ENCODE peak calls at places on chromosomes 12 and 14, in seven cellular contexts. H is NCI-H187 treated with DMSO at 0.1 percent for 48 hours, Y is transverse colon, A is iPS-NIHi11, F is body of pancreas, O is AG08395, L is H7. B is an unnamed sample.

GRCh38 chr14:28294834-28295440 is 471.6 kb upstream of the FOXG1 start:
- DNase-seq in H (peak), F (no peak), A (peak), Y (no peak), L (no peak), O (no peak), B (no peak)

GRCh38 chr12:113048716-113049127 is 7.8 kb upstream of the DTX1 start:
- DNase-seq in Y (peak), H (peak), L (peak), F (peak), O (peak), A (peak), B (peak)

GRCh38 chr14:60085693-60086092 is 6.0 kb upstream of the PCNX4 start:
- DNase-seq in A (no peak), Y (no peak), O (no peak), L (no peak), H (no peak), F (no peak), B (no peak)

GRCh38 chr14:63904724-63905123 is 51.9 kb downstream of the SYNE2 start:
- DNase-seq in F (no peak), O (no peak), A (no peak), L (no peak), H (no peak), Y (no peak), B (no peak)

GRCh38 chr12:104752883-104753282 is 205.2 kb downstream of the SLC41A2 start:
- DNase-seq in F (no peak), H (no peak), L (peak), A (no peak), Y (no peak), O (no peak), B (no peak)

GRCh38 chr12:120234643-120235368 is 30.7 kb downstream of the PXN start:
- DNase-seq in A (peak), O (peak), F (peak), H (peak), Y (peak), L (peak), B (no peak)

GRCh38 chr14:59631237-59631636 is 54.6 kb upstream of the CCDC175 start:
- DNase-seq in A (peak), H (no peak), Y (no peak), F (no peak), O (no peak), L (peak), B (no peak)

GRCh38 chr12:67910360-67911292 is 78.6 kb upstream of the IFNG-AS1 start:
- DNase-seq in Y (no peak), A (no peak), H (no peak), L (no peak), F (no peak), O (peak), B (no peak)

GRCh38 chr14:95523818-95524448 is 7.5 kb upstream of the SYNE3 start:
- DNase-seq in A (no peak), Y (peak), H (no peak), L (no peak), O (no peak), F (peak), B (peak)

GRCh38 chr12:82449179-82449578 is 90.8 kb downstream of the METTL25 start:
- DNase-seq in A (no peak), L (no peak), H (no peak), O (peak), Y (no peak), F (no peak), B (no peak)

GRCh38 chr12:120713861-120714482 is 3.7 kb downstream of the UNC119B start:
- DNase-seq in Y (peak), H (peak), L (peak), A (peak), O (peak), F (peak), B (peak)

GRCh38 chr14:67418368-67419174 is 6.6 kb upstream of the PLEK2 start:
- DNase-seq in H (no peak), F (no peak), A (no peak), Y (peak), O (no peak), L (no peak), B (no peak)

GRCh38 chr12:102423447-102423846 is 56.9 kb downstream of the IGF1 start:
- DNase-seq in L (no peak), F (no peak), H (no peak), O (no peak), Y (no peak), A (no peak), B (no peak)

GRCh38 chr12:51009038-51009437 is 17.1 kb downstream of the SLC11A2 start:
- DNase-seq in F (peak), H (no peak), O (no peak), A (no peak), Y (peak), L (no peak), B (peak)

GRCh38 chr12:78236264-78236663 is 405.6 kb downstream of the NAV3 start:
- DNase-seq in Y (no peak), H (no peak), A (no peak), O (no peak), L (no peak), F (no peak), B (no peak)

GRCh38 chr12:15563683-15564082 is 225.5 kb downstream of the EPS8 start:
- DNase-seq in L (no peak), F (no peak), O (peak), A (no peak), Y (no peak), H (no peak), B (peak)

GRCh38 chr12:129550353-129550752 is 353.5 kb downstream of the TMEM132D start:
- DNase-seq in Y (peak), F (peak), L (no peak), H (peak), A (no peak), O (no peak), B (no peak)

GRCh38 chr12:121131941-121132341 is 735 bp upstream of the P2RX7 start:
- DNase-seq in Y (no peak), O (no peak), H (no peak), F (no peak), A (no peak), L (no peak), B (no peak)

GRCh38 chr12:19694627-19695026 is 255.3 kb downstream of the AEBP2 start:
- DNase-seq in H (no peak), Y (no peak), A (no peak), F (no peak), O (no peak), L (no peak), B (no peak)

GRCh38 chr12:92485356-92486348 is 217.1 kb upstream of the PLEKHG7 start:
- DNase-seq in F (no peak), O (no peak), H (no peak), A (no peak), Y (no peak), L (no peak), B (no peak)

GRCh38 chr14:77584809-77585208 is 31.6 kb downstream of the SPTLC2 start:
- DNase-seq in L (no peak), F (no peak), Y (no peak), A (no peak), H (no peak), O (no peak), B (no peak)

GRCh38 chr14:95463173-95463901 is 53.1 kb downstream of the SYNE3 start:
- DNase-seq in A (no peak), L (no peak), F (no peak), Y (peak), H (no peak), O (no peak), B (peak)

GRCh38 chr14:41986726-41987125 is 380.1 kb downstream of the LRFN5 start:
- DNase-seq in Y (no peak), L (no peak), H (no peak), F (no peak), A (no peak), O (no peak), B (no peak)

GRCh38 chr14:85159726-85160125 is 370.2 kb upstream of the FLRT2 start:
- DNase-seq in O (no peak), Y (no peak), H (no peak), L (no peak), F (no peak), A (no peak), B (no peak)

GRCh38 chr14:29521526-29522137 is 406.0 kb downstream of the PRKD1 start:
- DNase-seq in F (no peak), A (peak), H (peak), Y (no peak), L (peak), O (no peak), B (no peak)

GRCh38 chr12:58934528-58934927 is 14.2 kb upstream of the LRIG3 start:
- DNase-seq in A (no peak), L (no peak), H (no peak), O (no peak), Y (no peak), F (no peak), B (no peak)

GRCh38 chr12:63930971-63931370 is 86.5 kb downstream of the SRGAP1 start:
- DNase-seq in O (peak), L (no peak), F (no peak), A (no peak), H (no peak), Y (no peak), B (no peak)

GRCh38 chr12:87365423-87365822 is 663.8 kb downstream of the C12orf50 start:
- DNase-seq in F (no peak), O (no peak), A (no peak), H (peak), Y (no peak), L (no peak), B (no peak)

GRCh38 chr12:52794479-52795331 is 1.2 kb downstream of the KRT3 start:
- DNase-seq in H (no peak), F (no peak), L (no peak), Y (no peak), O (peak), A (no peak), B (no peak)